ENCODE peak calls at places on chromosome 20, in seven cellular contexts. I is GM12865, H is endodermal cell, G is GM20000, U is OCI-LY7, C is H9, Y is neural crest cell. X is an unnamed sample.

GRCh38 chr20:59992531-59992930 is 34.3 kb downstream of the CDH26 start:
- DNase-seq in U (no peak), G (no peak), I (no peak), Y (no peak), H (no peak), C (no peak), X (no peak)

GRCh38 chr20:56826971-56827645 is 198.0 kb downstream of the TFAP2C start:
- DNase-seq in C (no peak), I (no peak), U (no peak), Y (no peak), H (no peak), G (no peak), X (no peak)

GRCh38 chr20:36932476-36933426 is 18.8 kb downstream of the SAMHD1 start:
- DNase-seq in Y (no peak), I (no peak), U (no peak), H (no peak), G (no peak), C (no peak), X (no peak)

GRCh38 chr20:37319120-37319717 is 26.7 kb upstream of the SRC start:
- DNase-seq in I (no peak), Y (no peak), H (peak), C (no peak), U (no peak), G (no peak), X (no peak)

GRCh38 chr20:20446613-20447012 is 78.7 kb downstream of the INSM1 start:
- DNase-seq in Y (no peak), U (no peak), I (no peak), C (no peak), H (no peak), G (no peak), X (no peak)

GRCh38 chr20:56843386-56843785 is 214.3 kb downstream of the TFAP2C start:
- DNase-seq in G (no peak), U (no peak), C (no peak), H (no peak), Y (no peak), I (no peak), X (no peak)

GRCh38 chr20:23551786-23552185 is 16.5 kb downstream of the CST9L start:
- DNase-seq in H (no peak), I (no peak), C (no peak), U (no peak), G (no peak), Y (no peak), X (no peak)

GRCh38 chr20:7392551-7392950 is 547.7 kb downstream of the HAO1 start:
- DNase-seq in U (no peak), G (no peak), Y (no peak), H (no peak), C (no peak), I (no peak), X (no peak)

GRCh38 chr20:36040571-36040970 is 72.2 kb downstream of the CNBD2 start:
- DNase-seq in Y (no peak), U (no peak), H (no peak), G (no peak), I (no peak), C (no peak), X (no peak)

GRCh38 chr20:25319241-25320034 is 71.2 kb downstream of the ABHD12 start:
- DNase-seq in G (no peak), U (peak), H (no peak), C (no peak), Y (no peak), I (no peak), X (no peak)

GRCh38 chr20:52569201-52569600 is 377.6 kb upstream of the ZFP64 start:
- DNase-seq in U (no peak), H (no peak), Y (no peak), I (no peak), C (no peak), G (no peak), X (no peak)

GRCh38 chr20:51398552-51398951 is 144.0 kb downstream of the NFATC2 start:
- DNase-seq in I (no peak), G (no peak), Y (no peak), C (no peak), H (no peak), U (no peak), X (no peak)

GRCh38 chr20:23049933-23050838 is 714 bp upstream of the THBD start:
- DNase-seq in U (no peak), Y (peak), G (no peak), H (peak), C (peak), I (no peak), X (peak)

DNA sequence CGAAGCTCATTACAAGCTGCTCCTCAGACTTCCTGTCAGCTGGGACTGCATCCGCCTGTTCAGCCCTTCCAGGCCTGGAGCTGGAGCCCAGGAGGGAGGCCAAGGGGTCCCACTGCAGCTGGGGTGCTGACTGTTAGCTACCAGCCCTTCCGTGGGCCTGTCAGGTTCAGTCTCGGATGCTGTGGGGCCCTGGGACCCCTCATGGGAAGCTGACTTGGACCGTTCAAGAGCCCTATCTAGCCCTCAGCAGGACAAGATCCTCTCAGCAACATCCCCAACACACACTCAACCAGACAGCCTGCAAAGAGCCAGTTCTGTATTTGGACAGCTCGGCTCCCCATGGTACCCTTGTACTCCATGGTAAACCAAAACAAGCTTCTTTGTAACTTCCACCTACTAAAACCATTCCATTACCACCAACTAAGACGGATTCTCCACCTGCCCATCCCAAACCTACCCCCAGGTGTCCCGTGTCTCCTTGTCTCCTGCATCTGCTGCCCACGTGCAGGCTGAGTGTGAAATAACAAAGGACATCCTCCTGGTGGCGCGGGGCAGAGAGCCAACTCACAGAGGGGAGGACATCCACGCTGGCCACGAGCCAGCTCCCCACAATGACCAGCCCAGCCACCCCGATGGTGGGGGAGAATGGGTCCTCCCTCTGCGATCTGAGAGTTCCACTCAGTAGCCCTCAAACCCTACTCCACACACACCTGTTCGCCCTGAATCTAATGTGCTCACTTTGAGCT is 111.2 kb downstream of the TAF4 start:
- DNase-seq in C (no peak), Y (no peak), G (no peak), I (no peak), H (no peak), U (no peak), X (no peak)
- TF ChIP-seq CTCF in C (peak), Y (no peak), G (no peak), I (no peak), H (peak), U (no peak), X (no peak)

GRCh38 chr20:58188496-58188895 is 40.0 kb downstream of the ANKRD60 start:
- DNase-seq in G (no peak), I (no peak), C (peak), Y (no peak), U (no peak), H (peak), X (no peak)
- TF ChIP-seq CTCF in G (no peak), I (no peak), C (peak), Y (no peak), U (peak), H (peak), X (no peak)

GRCh38 chr20:38601216-38602184 is at the start of gene ARHGAP40:
- DNase-seq in C (peak), G (peak), Y (no peak), I (peak), H (peak), U (no peak), X (peak)
- TF ChIP-seq CTCF in C (peak), G (no peak), Y (peak), I (no peak), H (peak), U (no peak), X (no peak)

GRCh38 chr20:58871533-58872102 is 19.1 kb downstream of the GNAS start:
- DNase-seq in H (no peak), U (no peak), I (no peak), C (no peak), G (no peak), Y (no peak), X (no peak)

GRCh38 chr20:58869662-58870227 is 17.2 kb downstream of the GNAS start:
- DNase-seq in U (no peak), G (no peak), Y (no peak), H (peak), C (no peak), I (no peak), X (peak)

GRCh38 chr20:58870293-58871014 is 17.9 kb downstream of the GNAS start:
- DNase-seq in I (peak), U (peak), G (peak), Y (peak), H (peak), C (peak), X (peak)

GRCh38 chr20:58867211-58867610 is 14.7 kb downstream of the GNAS start:
- DNase-seq in U (no peak), Y (no peak), C (no peak), H (no peak), I (no peak), G (no peak), X (no peak)

DNA sequence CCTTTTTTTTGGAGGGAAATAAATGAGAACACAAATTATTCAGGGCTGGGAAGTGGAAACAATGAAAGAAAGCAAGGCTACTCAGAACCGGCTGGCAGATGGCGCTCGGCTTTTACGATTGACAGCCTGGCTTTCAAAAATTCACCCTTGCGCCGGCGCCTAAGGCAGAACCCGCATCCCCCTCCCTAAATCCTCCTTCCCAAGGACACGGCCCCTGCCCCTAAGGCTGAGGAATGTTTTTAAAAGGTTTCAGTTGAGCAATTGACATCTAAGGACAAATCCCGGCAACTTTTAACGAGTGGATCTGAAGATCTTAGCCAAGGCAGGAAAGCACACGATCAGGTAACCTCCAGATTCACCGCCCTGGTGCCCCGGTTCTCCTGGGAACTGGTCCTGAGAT is 16.3 kb downstream of the GNAS start:
- DNase-seq in G (no peak), C (peak), Y (peak), U (no peak), I (peak), H (peak), X (peak)
- TF ChIP-seq CTCF in G (peak), C (peak), Y (peak), U (peak), I (peak), H (peak), X (no peak)

GRCh38 chr20:48349673-48350072 is 478.1 kb downstream of the PREX1 start:
- DNase-seq in H (no peak), C (no peak), G (no peak), Y (no peak), U (no peak), I (no peak), X (no peak)

GRCh38 chr20:48348022-48348421 is 479.8 kb downstream of the PREX1 start:
- DNase-seq in Y (no peak), H (no peak), U (no peak), I (no peak), G (no peak), C (no peak), X (no peak)

GRCh38 chr20:48352042-48352441 is 475.8 kb downstream of the PREX1 start:
- DNase-seq in Y (no peak), H (peak), I (no peak), U (no peak), C (no peak), G (no peak), X (no peak)

GRCh38 chr20:48352628-48353027 is 475.2 kb downstream of the PREX1 start:
- DNase-seq in Y (no peak), G (no peak), U (no peak), C (no peak), H (peak), I (no peak), X (no peak)

GRCh38 chr20:48350291-48350988 is 477.4 kb downstream of the PREX1 start:
- DNase-seq in Y (no peak), G (peak), U (no peak), C (peak), I (peak), H (peak), X (no peak)
- TF ChIP-seq CTCF in Y (peak), G (peak), U (peak), C (peak), I (peak), H (peak), X (peak)

GRCh38 chr20:50043573-50044352 is 61.0 kb downstream of the SNAI1 start:
- DNase-seq in G (no peak), I (no peak), C (no peak), Y (no peak), H (peak), U (no peak), X (no peak)
- TF ChIP-seq CTCF in G (no peak), I (no peak), C (no peak), Y (no peak), H (no peak), U (no peak), X (no peak)

DNA sequence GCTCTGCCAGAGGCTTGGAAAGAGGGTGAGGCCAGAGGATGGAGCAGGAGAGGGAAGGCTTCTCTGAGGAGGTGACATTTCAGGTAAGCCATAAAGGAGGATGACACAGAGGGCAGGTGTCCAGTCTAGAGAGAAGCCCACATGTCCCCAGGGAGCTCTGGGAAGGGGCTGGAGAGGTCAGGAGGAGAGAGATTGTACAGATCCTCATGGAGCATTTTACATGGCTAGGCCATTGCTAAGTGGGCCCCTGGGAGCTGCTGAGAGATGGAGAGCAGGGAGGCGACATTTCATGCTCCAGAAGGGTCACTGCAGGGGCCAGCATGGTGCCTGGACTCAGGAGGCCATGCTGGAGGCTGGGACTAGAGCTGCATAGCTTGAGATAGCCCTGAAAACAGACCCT is 124.5 kb downstream of the TOX2 start:
- DNase-seq in U (no peak), I (no peak), H (no peak), Y (no peak), G (no peak), C (no peak), X (peak)
- TF ChIP-seq CTCF in U (no peak), I (no peak), H (no peak), Y (no peak), G (no peak), C (no peak), X (no peak)

GRCh38 chr20:63588641-63589041 is 14.6 kb upstream of the HELZ2 start:
- DNase-seq in U (no peak), H (no peak), C (no peak), I (no peak), Y (no peak), G (no peak), X (no peak)
- TF ChIP-seq CTCF in U (no peak), H (no peak), C (no peak), I (no peak), Y (no peak), G (no peak), X (no peak)

X was measured in glutamatergic neuron.